ENCODE peak calls at places on chromosomes 6 and 20, in six cellular contexts. One of them, this sample, is unnamed.

GRCh38 chr6:142359271-142359960 is 57.6 kb downstream of the ADGRG6 start:
- DNase-seq in HFFc6: no peak
- DNase-seq in activated T-helper 2 cell treated with anti-CD3 and anti-CD28 coated beads, Interferon-gamma antibody, Interleukin-2, Interleukin-4, amounts not matched to agents 10 μg/mL and 5 μg/mL and 100 μg/mL, durations not matched to agents 14 hours and 24 hours and 36 hours: no peak
- DNase-seq in mammary epithelial cell: no peak
- DNase-seq in natural killer cell: no peak
- DNase-seq in HTR-8/SVneo: no peak
- DNase-seq in this sample: no peak

GRCh38 chr6:135901776-135902524 is 50.4 kb downstream of the PDE7B start:
- DNase-seq in HFFc6: peak
- DNase-seq in activated T-helper 2 cell treated with anti-CD3 and anti-CD28 coated beads, Interferon-gamma antibody, Interleukin-2, Interleukin-4, amounts not matched to agents 10 μg/mL and 5 μg/mL and 100 μg/mL, durations not matched to agents 14 hours and 24 hours and 36 hours: no peak
- DNase-seq in mammary epithelial cell: peak
- DNase-seq in natural killer cell: no peak
- DNase-seq in HTR-8/SVneo: no peak
- DNase-seq in this sample: no peak

GRCh38 chr6:113352029-113352801 is 504.9 kb upstream of the MARCKS start:
- DNase-seq in HFFc6: peak
- DNase-seq in activated T-helper 2 cell treated with anti-CD3 and anti-CD28 coated beads, Interferon-gamma antibody, Interleukin-2, Interleukin-4, amounts not matched to agents 10 μg/mL and 5 μg/mL and 100 μg/mL, durations not matched to agents 14 hours and 24 hours and 36 hours: no peak
- DNase-seq in mammary epithelial cell: peak
- DNase-seq in natural killer cell: no peak
- DNase-seq in HTR-8/SVneo: no peak
- DNase-seq in this sample: peak

GRCh38 chr6:164006459-164006858 is 591.9 kb downstream of the QKI start:
- DNase-seq in HFFc6: no peak
- DNase-seq in activated T-helper 2 cell treated with anti-CD3 and anti-CD28 coated beads, Interferon-gamma antibody, Interleukin-2, Interleukin-4, amounts not matched to agents 10 μg/mL and 5 μg/mL and 100 μg/mL, durations not matched to agents 14 hours and 24 hours and 36 hours: no peak
- DNase-seq in mammary epithelial cell: no peak
- DNase-seq in natural killer cell: no peak
- DNase-seq in HTR-8/SVneo: no peak
- DNase-seq in this sample: no peak

GRCh38 chr6:37236921-37237320 is 20.7 kb upstream of the TBC1D22B start:
- DNase-seq in HFFc6: peak
- DNase-seq in activated T-helper 2 cell treated with anti-CD3 and anti-CD28 coated beads, Interferon-gamma antibody, Interleukin-2, Interleukin-4, amounts not matched to agents 10 μg/mL and 5 μg/mL and 100 μg/mL, durations not matched to agents 14 hours and 24 hours and 36 hours: no peak
- DNase-seq in mammary epithelial cell: peak
- DNase-seq in natural killer cell: no peak
- DNase-seq in HTR-8/SVneo: no peak
- DNase-seq in this sample: no peak

GRCh38 chr6:157768304-157768703 is 54.7 kb upstream of the SNX9 start:
- DNase-seq in HFFc6: no peak
- DNase-seq in activated T-helper 2 cell treated with anti-CD3 and anti-CD28 coated beads, Interferon-gamma antibody, Interleukin-2, Interleukin-4, amounts not matched to agents 10 μg/mL and 5 μg/mL and 100 μg/mL, durations not matched to agents 14 hours and 24 hours and 36 hours: no peak
- DNase-seq in mammary epithelial cell: no peak
- DNase-seq in natural killer cell: no peak
- DNase-seq in HTR-8/SVneo: no peak
- DNase-seq in this sample: no peak

GRCh38 chr20:288956-289692 is 1.4 kb downstream of the C20orf96 start:
- DNase-seq in HFFc6: no peak
- DNase-seq in activated T-helper 2 cell treated with anti-CD3 and anti-CD28 coated beads, Interferon-gamma antibody, Interleukin-2, Interleukin-4, amounts not matched to agents 10 μg/mL and 5 μg/mL and 100 μg/mL, durations not matched to agents 14 hours and 24 hours and 36 hours: no peak
- DNase-seq in mammary epithelial cell: no peak
- DNase-seq in natural killer cell: no peak
- DNase-seq in HTR-8/SVneo: no peak
- DNase-seq in this sample: peak

GRCh38 chr6:125791151-125791819 is 525 bp downstream of the NCOA7 start:
- DNase-seq in HFFc6: peak
- DNase-seq in activated T-helper 2 cell treated with anti-CD3 and anti-CD28 coated beads, Interferon-gamma antibody, Interleukin-2, Interleukin-4, amounts not matched to agents 10 μg/mL and 5 μg/mL and 100 μg/mL, durations not matched to agents 14 hours and 24 hours and 36 hours: peak
- DNase-seq in mammary epithelial cell: peak
- DNase-seq in natural killer cell: peak
- DNase-seq in HTR-8/SVneo: peak
- DNase-seq in this sample: peak

GRCh38 chr6:111958534-111958933 is 85.3 kb upstream of the FYN start:
- DNase-seq in HFFc6: no peak
- DNase-seq in activated T-helper 2 cell treated with anti-CD3 and anti-CD28 coated beads, Interferon-gamma antibody, Interleukin-2, Interleukin-4, amounts not matched to agents 10 μg/mL and 5 μg/mL and 100 μg/mL, durations not matched to agents 14 hours and 24 hours and 36 hours: no peak
- DNase-seq in mammary epithelial cell: no peak
- DNase-seq in natural killer cell: no peak
- DNase-seq in HTR-8/SVneo: no peak
- DNase-seq in this sample: no peak

GRCh38 chr6:140078552-140079126 is 704.2 kb upstream of the CITED2 start:
- DNase-seq in HFFc6: peak
- DNase-seq in activated T-helper 2 cell treated with anti-CD3 and anti-CD28 coated beads, Interferon-gamma antibody, Interleukin-2, Interleukin-4, amounts not matched to agents 10 μg/mL and 5 μg/mL and 100 μg/mL, durations not matched to agents 14 hours and 24 hours and 36 hours: no peak
- DNase-seq in mammary epithelial cell: no peak
- DNase-seq in natural killer cell: no peak
- DNase-seq in HTR-8/SVneo: peak
- DNase-seq in this sample: no peak

GRCh38 chr20:23508896-23509579 is 18.1 kb downstream of the CST8 start:
- DNase-seq in HFFc6: no peak
- DNase-seq in activated T-helper 2 cell treated with anti-CD3 and anti-CD28 coated beads, Interferon-gamma antibody, Interleukin-2, Interleukin-4, amounts not matched to agents 10 μg/mL and 5 μg/mL and 100 μg/mL, durations not matched to agents 14 hours and 24 hours and 36 hours: no peak
- DNase-seq in mammary epithelial cell: no peak
- DNase-seq in natural killer cell: no peak
- DNase-seq in HTR-8/SVneo: no peak
- DNase-seq in this sample: no peak

GRCh38 chr6:106050538-106050937 is 35.6 kb upstream of the PRDM1 start:
- DNase-seq in HFFc6: no peak
- DNase-seq in activated T-helper 2 cell treated with anti-CD3 and anti-CD28 coated beads, Interferon-gamma antibody, Interleukin-2, Interleukin-4, amounts not matched to agents 10 μg/mL and 5 μg/mL and 100 μg/mL, durations not matched to agents 14 hours and 24 hours and 36 hours: no peak
- DNase-seq in mammary epithelial cell: no peak
- DNase-seq in natural killer cell: no peak
- DNase-seq in HTR-8/SVneo: no peak
- DNase-seq in this sample: no peak

GRCh38 chr6:85580878-85581267 is 12.8 kb downstream of the SNX14 start:
- DNase-seq in HFFc6: peak
- DNase-seq in activated T-helper 2 cell treated with anti-CD3 and anti-CD28 coated beads, Interferon-gamma antibody, Interleukin-2, Interleukin-4, amounts not matched to agents 10 μg/mL and 5 μg/mL and 100 μg/mL, durations not matched to agents 14 hours and 24 hours and 36 hours: no peak
- DNase-seq in mammary epithelial cell: peak
- DNase-seq in natural killer cell: no peak
- DNase-seq in HTR-8/SVneo: no peak
- DNase-seq in this sample: no peak

GRCh38 chr6:10413850-10414765 is 766 bp downstream of the TFAP2A start:
- DNase-seq in HFFc6: peak
- DNase-seq in activated T-helper 2 cell treated with anti-CD3 and anti-CD28 coated beads, Interferon-gamma antibody, Interleukin-2, Interleukin-4, amounts not matched to agents 10 μg/mL and 5 μg/mL and 100 μg/mL, durations not matched to agents 14 hours and 24 hours and 36 hours: no peak
- DNase-seq in mammary epithelial cell: peak
- DNase-seq in natural killer cell: no peak
- DNase-seq in HTR-8/SVneo: peak
- DNase-seq in this sample: no peak

GRCh38 chr6:125668071-125668470 is 81.4 kb upstream of the HEY2 start:
- DNase-seq in HFFc6: no peak
- DNase-seq in activated T-helper 2 cell treated with anti-CD3 and anti-CD28 coated beads, Interferon-gamma antibody, Interleukin-2, Interleukin-4, amounts not matched to agents 10 μg/mL and 5 μg/mL and 100 μg/mL, durations not matched to agents 14 hours and 24 hours and 36 hours: no peak
- DNase-seq in mammary epithelial cell: no peak
- DNase-seq in natural killer cell: no peak
- DNase-seq in HTR-8/SVneo: no peak
- DNase-seq in this sample: no peak

This sample was measured in colonic mucosa.